ENCODE peak calls at places on chromosomes 16 and 17, in seven cellular contexts. G is left lobe of liver; A is fibroblast of the aortic adventitia; P is CD4-positive, CD25-positive, alpha-beta regulatory T cell; J is GM04503; W is kidney epithelial cell; Z is head of caudate nucleus. I is an unnamed sample.

GRCh38 chr17:39062846-39063680 is 88.4 kb downstream of the PLXDC1 start:
- DNase-seq in W (no peak), G (no peak), Z (no peak), A (peak; percentile 83), P (no peak), J (peak; percentile 47), I (peak; percentile 12)

GRCh38 chr16:15775209-15775608 is 81.6 kb downstream of the MYH11 start:
- DNase-seq in A (peak; percentile 38), Z (no peak), J (no peak), G (no peak), P (no peak), W (no peak), I (peak; percentile 37)

GRCh38 chr16:56667581-56668571 is at the start of gene MT1G:
- DNase-seq in W (no peak), P (no peak), J (no peak), Z (peak; percentile 60), A (peak; percentile 14), G (peak; percentile 98), I (peak; percentile 19)

GRCh38 chr17:57356153-57356721 is 99.9 kb downstream of the MSI2 start:
- DNase-seq in A (no peak), P (no peak), W (no peak), J (no peak), G (no peak), Z (no peak), I (no peak)

GRCh38 chr17:6643460-6644125 is 2.7 kb downstream of the TXNDC17 start:
- DNase-seq in P (no peak), A (peak; percentile 71), Z (no peak), W (no peak), G (no peak), J (no peak), I (peak; percentile 90)

GRCh38 chr17:65345261-65346060 is 208.3 kb downstream of the RGS9 start:
- DNase-seq in A (no peak), W (no peak), Z (no peak), J (no peak), G (no peak), P (no peak), I (peak; percentile 17)

GRCh38 chr17:9363440-9364350 is 211.9 kb downstream of the STX8 start:
- DNase-seq in Z (no peak), G (no peak), W (no peak), J (no peak), P (no peak), A (no peak), I (peak; percentile 84)

GRCh38 chr17:44547625-44548297 is 9.5 kb upstream of the FZD2 start:
- DNase-seq in W (no peak), P (no peak), Z (peak; percentile 57), J (no peak), G (no peak), A (no peak), I (no peak)

GRCh38 chr17:41705271-41705991 is 6.7 kb upstream of the GAST start:
- DNase-seq in W (no peak), J (no peak), G (no peak), A (no peak), Z (peak; percentile 68), P (no peak), I (peak; percentile 69)

GRCh38 chr17:14756469-14756868 is 455.6 kb downstream of the HS3ST3B1 start:
- DNase-seq in W (no peak), A (no peak), G (peak; percentile 64), J (no peak), P (no peak), Z (no peak), I (no peak)

GRCh38 chr16:1674751-1675664 is 3.1 kb upstream of the JPT2 start:
- DNase-seq in A (no peak), P (no peak), J (no peak), W (no peak), Z (no peak), G (no peak), I (peak; percentile 84)

GRCh38 chr16:78005881-78006280 is 16.5 kb upstream of the CLEC3A start:
- DNase-seq in J (no peak), A (no peak), P (no peak), Z (no peak), W (no peak), G (no peak), I (no peak)

GRCh38 chr17:8119575-8120519 is 1.5 kb upstream of the ALOXE3 start:
- DNase-seq in A (peak; percentile 96), Z (peak; percentile 95), J (peak; percentile 77), G (peak; percentile 85), P (peak; percentile 93), W (no peak), I (peak; percentile 90)

GRCh38 chr16:46908540-46909372 is 24.6 kb downstream of the GPT2 start:
- DNase-seq in A (peak; percentile 73), J (no peak), W (no peak), Z (peak; percentile 84), P (peak; percentile 59), G (no peak), I (peak; percentile 53)

GRCh38 chr17:74742978-74743545 is 5.4 kb upstream of the NHERF1 start:
- DNase-seq in A (no peak), W (no peak), P (no peak), Z (no peak), G (no peak), J (no peak), I (no peak)